ENCODE peak calls at places on chromosomes 5 and 9, in ten cellular contexts. One of them, this sample, is unnamed.

GRCh38 chr9:79562749-79563386 is 8.9 kb upstream of the TLE4 start:
- DNase-seq in cardiac fibroblast: no peak
- DNase-seq in nephron progenitor cell: no peak
- DNase-seq in heart left ventricle: no peak
- DNase-seq in B cell: no peak
- DNase-seq in CD4-positive, alpha-beta T cell: no peak
- DNase-seq in GM12864: no peak
- DNase-seq in heart right ventricle: no peak
- DNase-seq in fibroblast of pulmonary artery: no peak
- DNase-seq in RWPE1: no peak
- DNase-seq in this sample: no peak

GRCh38 chr9:78609471-78609870 is 312.5 kb downstream of the PSAT1 start:
- DNase-seq in heart right ventricle: no peak
- DNase-seq in RWPE1: no peak
- DNase-seq in GM12864: no peak
- DNase-seq in cardiac fibroblast: no peak
- DNase-seq in fibroblast of pulmonary artery: no peak
- DNase-seq in CD4-positive, alpha-beta T cell: no peak
- DNase-seq in nephron progenitor cell: no peak
- DNase-seq in B cell: no peak
- DNase-seq in heart left ventricle: no peak
- DNase-seq in this sample: no peak

GRCh38 chr5:142783601-142784291 is 13.6 kb downstream of the ARHGAP26 start:
- DNase-seq in fibroblast of pulmonary artery: peak
- DNase-seq in nephron progenitor cell: peak
- DNase-seq in CD4-positive, alpha-beta T cell: no peak
- DNase-seq in RWPE1: no peak
- DNase-seq in cardiac fibroblast: peak
- DNase-seq in B cell: no peak
- DNase-seq in heart right ventricle: peak
- DNase-seq in GM12864: no peak
- DNase-seq in heart left ventricle: peak
- DNase-seq in this sample: peak

GRCh38 chr5:172175263-172175719 is 12.7 kb downstream of the STK10 start:
- DNase-seq in fibroblast of pulmonary artery: no peak
- DNase-seq in heart right ventricle: peak
- DNase-seq in RWPE1: no peak
- DNase-seq in GM12864: no peak
- DNase-seq in nephron progenitor cell: no peak
- DNase-seq in heart left ventricle: no peak
- DNase-seq in B cell: peak
- DNase-seq in CD4-positive, alpha-beta T cell: peak
- DNase-seq in cardiac fibroblast: no peak
- DNase-seq in this sample: peak

GRCh38 chr9:99305124-99305523 is 83.0 kb downstream of the SEC61B start:
- DNase-seq in heart left ventricle: no peak
- DNase-seq in GM12864: no peak
- DNase-seq in cardiac fibroblast: no peak
- DNase-seq in nephron progenitor cell: no peak
- DNase-seq in RWPE1: no peak
- DNase-seq in CD4-positive, alpha-beta T cell: no peak
- DNase-seq in fibroblast of pulmonary artery: no peak
- DNase-seq in B cell: no peak
- DNase-seq in heart right ventricle: no peak
- DNase-seq in this sample: no peak

GRCh38 chr5:142717582-142718215 is 31.8 kb upstream of the FGF1 start:
- DNase-seq in B cell: no peak
- DNase-seq in fibroblast of pulmonary artery: peak
- DNase-seq in cardiac fibroblast: peak
- DNase-seq in nephron progenitor cell: no peak
- DNase-seq in CD4-positive, alpha-beta T cell: no peak
- DNase-seq in GM12864: no peak
- DNase-seq in heart right ventricle: no peak
- DNase-seq in RWPE1: peak
- DNase-seq in heart left ventricle: peak
- DNase-seq in this sample: peak

GRCh38 chr5:54514269-54514668 is 3.3 kb upstream of the SNX18 start:
- DNase-seq in fibroblast of pulmonary artery: no peak
- DNase-seq in B cell: no peak
- DNase-seq in RWPE1: no peak
- DNase-seq in cardiac fibroblast: no peak
- DNase-seq in heart left ventricle: no peak
- DNase-seq in heart right ventricle: no peak
- DNase-seq in GM12864: no peak
- DNase-seq in nephron progenitor cell: peak
- DNase-seq in CD4-positive, alpha-beta T cell: no peak
- DNase-seq in this sample: peak

GRCh38 chr5:61817472-61818326 is 485.6 kb downstream of the ZSWIM6 start:
- DNase-seq in nephron progenitor cell: peak
- DNase-seq in fibroblast of pulmonary artery: peak
- DNase-seq in RWPE1: peak
- DNase-seq in heart right ventricle: no peak
- DNase-seq in B cell: no peak
- DNase-seq in CD4-positive, alpha-beta T cell: no peak
- DNase-seq in GM12864: no peak
- DNase-seq in heart left ventricle: peak
- DNase-seq in cardiac fibroblast: peak
- DNase-seq in this sample: no peak

GRCh38 chr9:12054235-12054634 is 639.0 kb upstream of the TYRP1 start:
- DNase-seq in fibroblast of pulmonary artery: no peak
- DNase-seq in heart left ventricle: no peak
- DNase-seq in heart right ventricle: no peak
- DNase-seq in cardiac fibroblast: no peak
- DNase-seq in RWPE1: no peak
- DNase-seq in B cell: no peak
- DNase-seq in CD4-positive, alpha-beta T cell: no peak
- DNase-seq in nephron progenitor cell: no peak
- DNase-seq in GM12864: no peak
- DNase-seq in this sample: no peak

GRCh38 chr9:118215544-118215943 is 511.3 kb downstream of the TLR4 start:
- DNase-seq in cardiac fibroblast: no peak
- DNase-seq in fibroblast of pulmonary artery: no peak
- DNase-seq in B cell: no peak
- DNase-seq in RWPE1: no peak
- DNase-seq in nephron progenitor cell: no peak
- DNase-seq in heart right ventricle: no peak
- DNase-seq in CD4-positive, alpha-beta T cell: no peak
- DNase-seq in GM12864: no peak
- DNase-seq in heart left ventricle: no peak
- DNase-seq in this sample: no peak

GRCh38 chr9:96618209-96619108 is 1.2 kb downstream of the CDC14B start:
- DNase-seq in CD4-positive, alpha-beta T cell: no peak
- DNase-seq in fibroblast of pulmonary artery: peak
- DNase-seq in cardiac fibroblast: peak
- DNase-seq in GM12864: no peak
- DNase-seq in nephron progenitor cell: peak
- DNase-seq in heart left ventricle: peak
- DNase-seq in RWPE1: peak
- DNase-seq in heart right ventricle: peak
- DNase-seq in B cell: peak
- DNase-seq in this sample: peak

GRCh38 chr9:133201424-133202144 is 7.5 kb downstream of the OBP2B start:
- DNase-seq in cardiac fibroblast: no peak
- DNase-seq in heart left ventricle: no peak
- DNase-seq in nephron progenitor cell: no peak
- DNase-seq in heart right ventricle: no peak
- DNase-seq in GM12864: no peak
- DNase-seq in CD4-positive, alpha-beta T cell: no peak
- DNase-seq in RWPE1: no peak
- DNase-seq in fibroblast of pulmonary artery: no peak
- DNase-seq in B cell: no peak
- DNase-seq in this sample: no peak

GRCh38 chr9:77011973-77012817 is 7.3 kb upstream of the FOXB2 start:
- DNase-seq in RWPE1: no peak
- DNase-seq in cardiac fibroblast: peak
- DNase-seq in B cell: peak
- DNase-seq in GM12864: no peak
- DNase-seq in heart left ventricle: no peak
- DNase-seq in nephron progenitor cell: peak
- DNase-seq in fibroblast of pulmonary artery: peak
- DNase-seq in heart right ventricle: peak
- DNase-seq in CD4-positive, alpha-beta T cell: peak
- DNase-seq in this sample: peak

GRCh38 chr5:147822686-147823491 is 8.6 kb downstream of the SPINK1 start:
- DNase-seq in fibroblast of pulmonary artery: peak
- DNase-seq in cardiac fibroblast: peak
- DNase-seq in heart left ventricle: peak
- DNase-seq in RWPE1: peak
- DNase-seq in CD4-positive, alpha-beta T cell: no peak
- DNase-seq in nephron progenitor cell: peak
- DNase-seq in B cell: peak
- DNase-seq in GM12864: peak
- DNase-seq in heart right ventricle: no peak
- DNase-seq in this sample: peak

GRCh38 chr9:73039253-73039915 is 86.5 kb upstream of the ALDH1A1 start:
- DNase-seq in RWPE1: no peak
- DNase-seq in heart left ventricle: no peak
- DNase-seq in CD4-positive, alpha-beta T cell: no peak
- DNase-seq in cardiac fibroblast: peak
- DNase-seq in fibroblast of pulmonary artery: peak
- DNase-seq in heart right ventricle: no peak
- DNase-seq in nephron progenitor cell: no peak
- DNase-seq in GM12864: no peak
- DNase-seq in B cell: no peak
- DNase-seq in this sample: no peak

GRCh38 chr9:109238677-109239076 is 71.6 kb upstream of the FRRS1L start:
- DNase-seq in heart left ventricle: no peak
- DNase-seq in nephron progenitor cell: no peak
- DNase-seq in B cell: no peak
- DNase-seq in CD4-positive, alpha-beta T cell: no peak
- DNase-seq in fibroblast of pulmonary artery: no peak
- DNase-seq in RWPE1: peak
- DNase-seq in heart right ventricle: no peak
- DNase-seq in GM12864: no peak
- DNase-seq in cardiac fibroblast: peak
- DNase-seq in this sample: no peak

GRCh38 chr9:93366119-93366447 is 85.4 kb upstream of the FAM120A start:
- DNase-seq in heart left ventricle: no peak
- DNase-seq in nephron progenitor cell: no peak
- DNase-seq in GM12864: no peak
- DNase-seq in B cell: no peak
- DNase-seq in CD4-positive, alpha-beta T cell: no peak
- DNase-seq in fibroblast of pulmonary artery: no peak
- DNase-seq in heart right ventricle: no peak
- DNase-seq in RWPE1: no peak
- DNase-seq in cardiac fibroblast: no peak
- DNase-seq in this sample: no peak
- TF ChIP-seq CTCF in heart left ventricle: no peak
- TF ChIP-seq CTCF in nephron progenitor cell: no peak
- TF ChIP-seq CTCF in GM12864: no peak
- TF ChIP-seq CTCF in B cell: no peak
- TF ChIP-seq CTCF in CD4-positive, alpha-beta T cell: no peak
- TF ChIP-seq CTCF in fibroblast of pulmonary artery: no peak
- TF ChIP-seq CTCF in heart right ventricle: no peak
- TF ChIP-seq CTCF in RWPE1: no peak
- TF ChIP-seq CTCF in cardiac fibroblast: no peak
- TF ChIP-seq CTCF in this sample: no peak

DNA sequence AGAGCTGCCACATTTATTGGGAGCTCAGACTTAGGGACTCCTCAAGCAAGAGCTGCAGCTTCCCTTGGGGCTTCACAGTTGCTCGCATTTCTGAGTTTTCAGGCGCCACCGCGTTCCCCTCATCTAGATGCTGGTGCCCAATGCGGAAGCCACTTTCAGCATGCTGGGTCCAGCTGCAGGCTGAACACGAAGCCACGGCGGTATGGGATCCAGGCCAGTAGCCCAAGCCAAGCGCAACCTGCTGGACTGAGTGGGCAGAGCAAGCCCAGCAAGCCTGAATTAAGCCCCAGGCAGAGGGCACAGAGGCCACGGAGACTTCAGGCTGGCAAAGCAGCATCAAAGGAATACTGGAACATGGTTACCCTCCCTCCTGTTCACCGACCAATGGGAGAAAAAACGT is 391.5 kb downstream of the HTR1A start:
- DNase-seq in fibroblast of pulmonary artery: no peak
- DNase-seq in RWPE1: no peak
- DNase-seq in nephron progenitor cell: no peak
- DNase-seq in B cell: no peak
- DNase-seq in GM12864: no peak
- DNase-seq in CD4-positive, alpha-beta T cell: no peak
- DNase-seq in heart right ventricle: no peak
- DNase-seq in cardiac fibroblast: no peak
- DNase-seq in heart left ventricle: no peak
- DNase-seq in this sample: no peak
- TF ChIP-seq CTCF in fibroblast of pulmonary artery: no peak
- TF ChIP-seq CTCF in RWPE1: no peak
- TF ChIP-seq CTCF in nephron progenitor cell: no peak
- TF ChIP-seq CTCF in B cell: no peak
- TF ChIP-seq CTCF in GM12864: no peak
- TF ChIP-seq CTCF in CD4-positive, alpha-beta T cell: no peak
- TF ChIP-seq CTCF in heart right ventricle: no peak
- TF ChIP-seq CTCF in cardiac fibroblast: no peak
- TF ChIP-seq CTCF in heart left ventricle: no peak
- TF ChIP-seq CTCF in this sample: no peak

GRCh38 chr5:7816535-7816901 is 34.4 kb downstream of the CFAP90 start:
- DNase-seq in RWPE1: no peak
- DNase-seq in fibroblast of pulmonary artery: no peak
- DNase-seq in GM12864: no peak
- DNase-seq in CD4-positive, alpha-beta T cell: no peak
- DNase-seq in heart left ventricle: no peak
- DNase-seq in nephron progenitor cell: no peak
- DNase-seq in cardiac fibroblast: no peak
- DNase-seq in B cell: no peak
- DNase-seq in heart right ventricle: no peak
- DNase-seq in this sample: no peak
- TF ChIP-seq CTCF in RWPE1: peak
- TF ChIP-seq CTCF in fibroblast of pulmonary artery: no peak
- TF ChIP-seq CTCF in GM12864: no peak
- TF ChIP-seq CTCF in CD4-positive, alpha-beta T cell: peak
- TF ChIP-seq CTCF in heart left ventricle: no peak
- TF ChIP-seq CTCF in nephron progenitor cell: peak
- TF ChIP-seq CTCF in cardiac fibroblast: no peak
- TF ChIP-seq CTCF in B cell: peak
- TF ChIP-seq CTCF in heart right ventricle: no peak
- TF ChIP-seq CTCF in this sample: peak

GRCh38 chr5:91927439-91927838 is 544.3 kb upstream of the ARRDC3 start:
- DNase-seq in CD4-positive, alpha-beta T cell: no peak
- DNase-seq in B cell: no peak
- DNase-seq in GM12864: no peak
- DNase-seq in nephron progenitor cell: no peak
- DNase-seq in cardiac fibroblast: no peak
- DNase-seq in RWPE1: no peak
- DNase-seq in heart right ventricle: no peak
- DNase-seq in heart left ventricle: no peak
- DNase-seq in fibroblast of pulmonary artery: no peak
- DNase-seq in this sample: no peak

GRCh38 chr5:91925249-91925648 is 542.1 kb upstream of the ARRDC3 start:
- DNase-seq in cardiac fibroblast: no peak
- DNase-seq in RWPE1: no peak
- DNase-seq in CD4-positive, alpha-beta T cell: no peak
- DNase-seq in B cell: no peak
- DNase-seq in GM12864: no peak
- DNase-seq in heart right ventricle: no peak
- DNase-seq in nephron progenitor cell: no peak
- DNase-seq in fibroblast of pulmonary artery: no peak
- DNase-seq in heart left ventricle: no peak
- DNase-seq in this sample: no peak

GRCh38 chr5:91929522-91929817 is 546.4 kb upstream of the ARRDC3 start:
- DNase-seq in nephron progenitor cell: no peak
- DNase-seq in heart left ventricle: no peak
- DNase-seq in RWPE1: no peak
- DNase-seq in B cell: no peak
- DNase-seq in heart right ventricle: no peak
- DNase-seq in cardiac fibroblast: no peak
- DNase-seq in CD4-positive, alpha-beta T cell: no peak
- DNase-seq in GM12864: no peak
- DNase-seq in fibroblast of pulmonary artery: no peak
- DNase-seq in this sample: no peak

GRCh38 chr5:91928751-91929521 is 545.8 kb upstream of the ARRDC3 start:
- DNase-seq in RWPE1: peak
- DNase-seq in heart left ventricle: no peak
- DNase-seq in B cell: no peak
- DNase-seq in GM12864: no peak
- DNase-seq in fibroblast of pulmonary artery: peak
- DNase-seq in CD4-positive, alpha-beta T cell: no peak
- DNase-seq in nephron progenitor cell: no peak
- DNase-seq in cardiac fibroblast: peak
- DNase-seq in heart right ventricle: no peak
- DNase-seq in this sample: no peak
- TF ChIP-seq CTCF in RWPE1: peak
- TF ChIP-seq CTCF in heart left ventricle: peak
- TF ChIP-seq CTCF in B cell: peak
- TF ChIP-seq CTCF in GM12864: peak
- TF ChIP-seq CTCF in fibroblast of pulmonary artery: peak
- TF ChIP-seq CTCF in CD4-positive, alpha-beta T cell: peak
- TF ChIP-seq CTCF in nephron progenitor cell: peak
- TF ChIP-seq CTCF in cardiac fibroblast: peak
- TF ChIP-seq CTCF in heart right ventricle: peak
- TF ChIP-seq CTCF in this sample: peak

This sample was measured in activated CD8-positive, alpha-beta T cell treated with anti-CD3 and anti-CD28 coated beads for 36 hours.